ENCODE peak calls at places on chromosomes 4 and X, in seven cellular contexts. A is T follicular helper cell; X is CD8-positive, alpha-beta memory T cell; B is mesothelial cell of epicardium; Z is stimulated activated CD8-positive, alpha-beta memory T cell treated with anti-CD3 and anti-CD28 coated beads, Interleukin-4, amount 100 ng/mL, for 48 hours; P is anterior cingulate cortex; G is AG08396. E is an unnamed sample.

GRCh38 chr4:47505666-47506065 is 20.6 kb downstream of the ATP10D start:
- DNase-seq in A (no peak), X (no peak), B (no peak), Z (no peak), P (no peak), G (no peak), E (no peak)

GRCh38 chr4:2964077-2964471 is 703 bp downstream of the GRK4 start:
- DNase-seq in A (no peak), X (no peak), B (no peak), Z (no peak), P (no peak), G (no peak), E (no peak)

GRCh38 chr4:6470502-6471302 is 1.7 kb downstream of the PPP2R2C start:
- DNase-seq in A (no peak), X (no peak), B (peak), Z (peak), P (peak), G (peak), E (peak)

GRCh38 chr4:24856586-24856985 is 56.3 kb downstream of the CCDC149 start:
- DNase-seq in A (no peak), X (no peak), B (no peak), Z (no peak), P (no peak), G (peak), E (peak)

GRCh38 chr4:175531405-175532091 is 280.5 kb downstream of the GPM6A start:
- DNase-seq in A (no peak), X (no peak), B (no peak), Z (no peak), P (no peak), G (peak), E (no peak)

GRCh38 chrX:1493317-1493856 is 40.7 kb upstream of the ASMTL start:
- DNase-seq in A (no peak), X (no peak), B (no peak), Z (peak), P (no peak), G (no peak), E (no peak)

GRCh38 chr4:1208970-1209704 is 36.8 kb upstream of the SPON2 start:
- DNase-seq in A (no peak), X (no peak), B (no peak), Z (no peak), P (no peak), G (no peak), E (no peak)

GRCh38 chrX:108224727-108225455 is 133.3 kb downstream of the ATG4A start:
- DNase-seq in A (no peak), X (no peak), B (peak), Z (no peak), P (no peak), G (peak), E (peak)

GRCh38 chr4:103150677-103151076 is 47.5 kb downstream of the CENPE start:
- DNase-seq in A (no peak), X (no peak), B (no peak), Z (no peak), P (no peak), G (peak), E (no peak)

GRCh38 chr4:41532336-41532735 is 5.6 kb upstream of the LIMCH1 start:
- DNase-seq in A (no peak), X (no peak), B (no peak), Z (no peak), P (no peak), G (no peak), E (no peak)

GRCh38 chrX:123773258-123773978 is 40.6 kb upstream of the THOC2 start:
- DNase-seq in A (no peak), X (no peak), B (no peak), Z (no peak), P (no peak), G (no peak), E (no peak)

GRCh38 chr4:2082118-2082517 is 23.0 kb downstream of the NAT8L start:
- DNase-seq in A (no peak), X (no peak), B (peak), Z (no peak), P (no peak), G (no peak), E (no peak)

GRCh38 chrX:12372111-12372510 is 233.8 kb downstream of the FRMPD4 start:
- DNase-seq in A (no peak), X (no peak), B (no peak), Z (no peak), P (no peak), G (peak), E (no peak)

GRCh38 chr4:67680568-67681222 is 20.3 kb downstream of the UBA6 start:
- DNase-seq in A (no peak), X (no peak), B (no peak), Z (no peak), P (no peak), G (peak), E (no peak)

GRCh38 chr4:65668201-65669007 is 1.9 kb downstream of the EPHA5 start:
- DNase-seq in A (no peak), X (no peak), B (peak), Z (no peak), P (peak), G (peak), E (no peak)

GRCh38 chr4:5357863-5358262 is 306.6 kb downstream of the STK32B start:
- DNase-seq in A (no peak), X (no peak), B (no peak), Z (no peak), P (no peak), G (no peak), E (no peak)

GRCh38 chr4:37803348-37803973 is 23.0 kb upstream of the PGM2 start:
- DNase-seq in A (no peak), X (no peak), B (no peak), Z (no peak), P (no peak), G (no peak), E (peak)

GRCh38 chr4:45931151-45931550 is 192.7 kb downstream of the GABRG1 start:
- DNase-seq in A (no peak), X (no peak), B (no peak), Z (no peak), P (no peak), G (no peak), E (peak)

GRCh38 chrX:30982467-30982866 is 89.4 kb downstream of the FTHL17 start:
- DNase-seq in A (no peak), X (no peak), B (no peak), Z (no peak), P (no peak), G (no peak), E (no peak)

GRCh38 chrX:149453030-149453429 is 52.1 kb downstream of the IDS start:
- DNase-seq in A (no peak), X (no peak), B (no peak), Z (no peak), P (no peak), G (peak), E (peak)

GRCh38 chrX:131837325-131837724 is 185.8 kb upstream of the STK26 start:
- DNase-seq in A (no peak), X (no peak), B (no peak), Z (no peak), P (no peak), G (no peak), E (no peak)

GRCh38 chr4:88659061-88659889 is 38.4 kb downstream of the NAP1L5 start:
- DNase-seq in A (peak), X (no peak), B (no peak), Z (no peak), P (no peak), G (peak), E (peak)

GRCh38 chrX:68083510-68083909 is 349.8 kb downstream of the OPHN1 start:
- DNase-seq in A (no peak), X (no peak), B (no peak), Z (no peak), P (no peak), G (no peak), E (no peak)

GRCh38 chr4:39103291-39103690 is 41.3 kb downstream of the KLHL5 start:
- DNase-seq in A (no peak), X (no peak), B (no peak), Z (no peak), P (no peak), G (no peak), E (no peak)